ENCODE peak calls at places on chromosomes 6 and 20, in five cellular contexts. D, R, A, Y and G are unnamed samples.
A peak's percentile ranks its signal among the peaks of the same experiment; 100 is the strongest.

GRCh38 chr6:169326067-169326799 is 72.6 kb upstream of the THBS2 start:
- DNase-seq in D (peak; percentile 54), R (no peak), Y (no peak), A (peak; percentile 45), G (no peak)

GRCh38 chr6:83708546-83708969 is 343 bp downstream of the SNAP91 start:
- DNase-seq in R (no peak), D (peak; percentile 68), Y (peak; percentile 33), A (no peak), G (no peak)

GRCh38 chr6:42984924-42985475 is 630 bp downstream of the PPP2R5D start:
- DNase-seq in D (peak; percentile 25), R (no peak), A (peak; percentile 30), Y (no peak), G (no peak)

GRCh38 chr20:2575682-2576081 is 39.3 kb downstream of the TMC2 start:
- DNase-seq in D (no peak), Y (no peak), R (no peak), A (no peak), G (no peak)

GRCh38 chr6:33692078-33692759 is 19.3 kb downstream of the UQCC2 start:
- DNase-seq in Y (no peak), D (peak; percentile 83), R (peak; percentile 66), A (peak; percentile 38), G (no peak)

GRCh38 chr6:126063512-126064146 is 77.3 kb downstream of the TRMT11 start:
- DNase-seq in Y (no peak), D (no peak), A (peak; percentile 18), R (no peak), G (no peak)

GRCh38 chr6:45522486-45522885 is 144.8 kb upstream of the SUPT3H start:
- DNase-seq in A (no peak), R (no peak), D (no peak), Y (no peak), G (no peak)

GRCh38 chr6:166725571-166725970 is 98.5 kb upstream of the RPS6KA2 start:
- DNase-seq in D (no peak), Y (no peak), A (no peak), R (no peak), G (no peak)

GRCh38 chr6:16319813-16320532 is 81.6 kb downstream of the GMPR start:
- DNase-seq in R (peak; percentile 78), D (peak; percentile 74), Y (no peak), A (peak; percentile 83), G (peak; percentile 56)

GRCh38 chr6:126600258-126600916 is 260.5 kb downstream of the CENPW start:
- DNase-seq in R (no peak), Y (no peak), D (no peak), A (no peak), G (no peak)

GRCh38 chr20:46622125-46622524 is 29.1 kb downstream of the SLC13A3 start:
- DNase-seq in D (no peak), A (no peak), R (no peak), Y (no peak), G (no peak)

GRCh38 chr20:51750037-51750769 is 18.0 kb downstream of the ATP9A start:
- DNase-seq in D (no peak), A (peak; percentile 100), R (peak; percentile 55), Y (no peak), G (no peak)

GRCh38 chr20:21357851-21358250 is 39.5 kb downstream of the NKX2-4 start:
- DNase-seq in D (no peak), A (no peak), R (no peak), Y (no peak), G (no peak)

GRCh38 chr6:38861957-38862401 is 146.9 kb downstream of the DNAH8 start:
- DNase-seq in Y (no peak), R (no peak), D (no peak), A (peak; percentile 17), G (no peak)

GRCh38 chr6:117951783-117952182 is 44.7 kb downstream of the SLC35F1 start:
- DNase-seq in D (peak; percentile 55), R (no peak), Y (no peak), A (no peak), G (no peak)

GRCh38 chr20:19847383-19847782 is 89.3 kb downstream of the RIN2 start:
- DNase-seq in A (no peak), R (no peak), Y (no peak), D (no peak), G (no peak)

GRCh38 chr6:10399451-10399850 is 15.4 kb downstream of the TFAP2A start:
- DNase-seq in A (no peak), Y (no peak), D (no peak), R (no peak), G (no peak)

GRCh38 chr20:9476174-9476573 is 38.2 kb upstream of the LAMP5 start:
- DNase-seq in R (no peak), D (no peak), Y (no peak), A (no peak), G (no peak)

GRCh38 chr20:25218109-25218486 is 22.6 kb downstream of the ENTPD6 start:
- DNase-seq in D (no peak), A (no peak), R (no peak), Y (no peak), G (no peak)

GRCh38 chr6:30879684-30880427 is 4.5 kb upstream of the DDR1 start:
- DNase-seq in Y (no peak), A (no peak), D (no peak), R (no peak), G (no peak)

GRCh38 chr6:83708970-83709747 is at the start of gene SNAP91:
- DNase-seq in Y (peak; percentile 53), A (no peak), D (peak; percentile 92), R (no peak), G (no peak)

GRCh38 chr6:48111143-48111506 is at the start of gene PTCHD4:
- DNase-seq in A (peak; percentile 6), Y (no peak), D (no peak), R (peak; percentile 12), G (no peak)

GRCh38 chr6:93584280-93584679 is 164.9 kb upstream of the EPHA7 start:
- DNase-seq in D (peak; percentile 10), A (no peak), R (no peak), Y (no peak), G (no peak)

GRCh38 chr6:81451787-81452186 is 300.7 kb downstream of the TENT5A start:
- DNase-seq in Y (no peak), A (peak; percentile 55), D (no peak), R (no peak), G (no peak)

GRCh38 chr6:7006536-7007191 is 101.1 kb upstream of the RREB1 start:
- DNase-seq in R (no peak), A (no peak), Y (no peak), D (no peak), G (no peak)

GRCh38 chr20:24995741-24996448 is 3.3 kb upstream of the APMAP start:
- DNase-seq in R (no peak), D (no peak), A (peak; percentile 45), Y (no peak), G (no peak)

GRCh38 chr20:39398656-39399055 is 436.5 kb downstream of the DHX35 start:
- DNase-seq in Y (no peak), A (no peak), R (no peak), D (no peak), G (no peak)

GRCh38 chr20:1569417-1569861 is 11.9 kb upstream of the SIRPD start:
- DNase-seq in A (peak; percentile 100), Y (no peak), D (no peak), R (no peak), G (no peak)

GRCh38 chr6:43290353-43290904 is 7.6 kb upstream of the SLC22A7 start:
- DNase-seq in A (no peak), Y (no peak), D (no peak), R (no peak), G (no peak)

GRCh38 chr6:167827588-167828324 is 1.0 kb downstream of the AFDN start:
- DNase-seq in D (peak; percentile 70), R (peak; percentile 54), Y (peak; percentile 45), A (peak; percentile 33), G (no peak)
- TF ChIP-seq CTCF in D (peak; percentile 13), R (no peak), Y (no peak), A (no peak), G (no peak)

DNA sequence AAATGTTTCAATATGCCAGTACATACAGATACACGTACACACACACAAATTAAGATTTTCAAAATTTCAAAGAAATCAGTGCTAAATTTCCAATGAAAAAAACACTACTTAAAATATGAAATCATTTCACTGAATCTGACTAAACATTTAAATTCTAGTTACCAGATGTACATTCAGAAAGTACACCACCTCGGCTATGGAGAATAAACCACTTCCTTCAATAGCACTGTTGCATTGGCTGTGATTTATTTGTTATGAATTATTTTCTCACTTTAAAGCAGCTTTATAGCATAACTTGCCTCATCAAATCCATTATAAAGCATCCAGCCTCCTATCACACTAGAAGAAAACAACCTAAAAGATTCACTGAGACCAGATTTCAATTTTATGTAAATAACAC is 36.6 kb downstream of the HBS1L start:
- DNase-seq in A (no peak), R (no peak), Y (no peak), D (no peak), G (no peak)
- TF ChIP-seq CTCF in A (no peak), R (no peak), Y (no peak), D (no peak), G (no peak)

GRCh38 chr20:43389839-43390626 is 67.7 kb upstream of the SRSF6 start:
- DNase-seq in R (no peak), Y (no peak), A (no peak), D (peak; percentile 8), G (no peak)
- TF ChIP-seq CTCF in R (no peak), Y (peak; percentile 65), A (peak; percentile 51), D (peak; percentile 54), G (no peak)

DNA sequence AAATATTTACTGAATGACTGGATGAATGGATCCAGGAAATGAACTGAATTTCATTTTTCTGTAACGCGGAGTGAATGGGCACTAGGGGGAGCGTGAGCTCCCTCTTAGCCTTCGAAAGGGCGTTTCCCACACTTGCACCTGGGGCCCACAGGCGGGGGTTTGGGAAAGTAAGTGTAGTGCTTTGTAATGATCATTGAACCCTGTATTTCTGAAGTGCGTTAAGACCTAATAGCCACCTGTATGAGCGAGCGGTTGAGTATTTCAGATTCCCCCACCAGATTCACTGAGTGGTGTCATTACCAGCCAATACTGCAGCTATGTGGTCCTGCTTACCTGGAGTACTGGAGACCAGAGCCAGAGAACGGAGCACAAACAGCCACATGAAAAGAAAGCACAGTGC is 10.5 kb downstream of the SYTL3 start:
- DNase-seq in R (no peak), D (no peak), A (peak; percentile 68), Y (no peak), G (peak; percentile 46)
- TF ChIP-seq CTCF in R (peak; percentile 11), D (peak; percentile 62), A (peak; percentile 71), Y (peak; percentile 62), G (peak; percentile 83)

GRCh38 chr6:70289299-70289698 is 13.6 kb downstream of the COL9A1 start:
- DNase-seq in A (no peak), D (no peak), Y (no peak), R (no peak), G (no peak)
- TF ChIP-seq CTCF in A (peak; percentile 29), D (no peak), Y (peak; percentile 45), R (no peak), G (no peak)

DNA sequence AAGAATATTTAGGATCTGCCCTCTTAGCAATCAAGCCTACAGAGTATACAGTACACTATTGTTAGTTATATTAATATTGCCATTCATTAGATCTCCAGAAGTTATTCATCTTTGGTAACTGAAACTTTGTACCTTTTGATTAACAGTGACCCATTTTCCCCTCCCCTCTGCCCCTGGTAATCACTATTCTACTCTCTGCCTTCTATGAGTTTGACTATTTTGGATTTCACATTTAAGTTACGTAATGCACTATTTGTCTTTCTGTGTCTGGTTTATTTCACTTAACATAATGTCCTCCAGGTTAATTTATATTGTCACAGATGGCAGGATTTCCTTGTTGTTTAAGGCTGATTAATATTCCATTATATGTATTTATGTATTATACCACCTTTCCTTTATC is 86.0 kb upstream of the TINAG start:
- DNase-seq in R (no peak), D (no peak), A (no peak), Y (no peak), G (no peak)
- TF ChIP-seq CTCF in R (no peak), D (no peak), A (no peak), Y (no peak), G (no peak)